ENCODE peak calls at places on chromosomes 12 and 14, in ten cellular contexts. L is fibroblast of pulmonary artery; Q is transverse colon; Y is HFF-Myc; K is CD8-positive, alpha-beta memory T cell; V is lung; N is prostate gland; U is cardiac fibroblast; B is GM23248; Z is foreskin fibroblast. W is an unnamed sample.
A peak's percentile ranks its signal among the peaks of the same experiment; 100 is the strongest.

GRCh38 chr12:11681211-11681610 is 31.7 kb downstream of the ETV6 start:
- DNase-seq in L (no peak), Q (no peak), Y (no peak), K (no peak), V (no peak), N (no peak), U (no peak), B (no peak), Z (no peak), W (no peak)

GRCh38 chr14:104967414-104968152 is 10.6 kb downstream of the AHNAK2 start:
- DNase-seq in L (peak; percentile 40), Q (no peak), Y (no peak), K (no peak), V (no peak), N (peak; percentile 62), U (peak; percentile 58), B (peak; percentile 66), Z (peak; percentile 70), W (no peak)

GRCh38 chr12:29957835-29958234 is 174.1 kb upstream of the TMTC1 start:
- DNase-seq in L (peak; percentile 11), Q (no peak), Y (no peak), K (no peak), V (no peak), N (no peak), U (no peak), B (peak; percentile 23), Z (peak; percentile 16), W (no peak)

GRCh38 chr12:65536876-65537661 is 258.6 kb downstream of the MSRB3 start:
- DNase-seq in L (peak; percentile 100), Q (peak; percentile 10), Y (peak; percentile 99), K (no peak), V (peak; percentile 52), N (peak; percentile 9), U (peak; percentile 99), B (peak; percentile 98), Z (peak; percentile 98), W (peak; percentile 100)

GRCh38 chr14:103730490-103731035 is 15.0 kb downstream of the ZFYVE21 start:
- DNase-seq in L (no peak), Q (no peak), Y (no peak), K (peak; percentile 41), V (no peak), N (peak; percentile 72), U (peak; percentile 30), B (no peak), Z (no peak), W (no peak)

GRCh38 chr14:45185110-45185814 is 49.5 kb downstream of the FANCM start:
- DNase-seq in L (no peak), Q (no peak), Y (no peak), K (no peak), V (no peak), N (no peak), U (no peak), B (peak; percentile 65), Z (peak; percentile 17), W (no peak)

GRCh38 chr14:38931969-38932652 is 170.9 kb downstream of the SEC23A start:
- DNase-seq in L (no peak), Q (no peak), Y (no peak), K (no peak), V (no peak), N (no peak), U (no peak), B (no peak), Z (no peak), W (no peak)

GRCh38 chr14:102775855-102776760 is 1.1 kb upstream of the TRAF3 start:
- DNase-seq in L (peak; percentile 81), Q (peak; percentile 70), Y (no peak), K (no peak), V (no peak), N (no peak), U (peak; percentile 79), B (peak; percentile 90), Z (peak; percentile 80), W (peak; percentile 76)

GRCh38 chr14:52266179-52266578 is 1.3 kb upstream of the PTGDR start:
- DNase-seq in L (peak; percentile 82), Q (no peak), Y (no peak), K (no peak), V (no peak), N (no peak), U (peak; percentile 92), B (peak; percentile 88), Z (peak; percentile 74), W (peak; percentile 80)

GRCh38 chr12:74449872-74450271 is 87.8 kb upstream of the ATXN7L3B start:
- DNase-seq in L (peak; percentile 16), Q (no peak), Y (no peak), K (no peak), V (no peak), N (no peak), U (no peak), B (no peak), Z (no peak), W (peak; percentile 3)

GRCh38 chr12:125092872-125093680 is 27.8 kb downstream of the AACS start:
- DNase-seq in L (peak; percentile 24), Q (peak; percentile 62), Y (peak; percentile 14), K (no peak), V (peak; percentile 38), N (no peak), U (peak; percentile 34), B (peak; percentile 78), Z (peak; percentile 73), W (peak; percentile 18)

GRCh38 chr12:56152132-56152755 is at the start of gene MYL6B:
- DNase-seq in L (peak; percentile 89), Q (peak; percentile 96), Y (peak; percentile 75), K (peak; percentile 94), V (peak; percentile 93), N (peak; percentile 93), U (peak; percentile 89), B (peak; percentile 98), Z (peak; percentile 98), W (peak; percentile 88)

GRCh38 chr12:88960213-88960878 is 380.1 kb upstream of the KITLG start:
- DNase-seq in L (peak; percentile 70), Q (no peak), Y (no peak), K (no peak), V (no peak), N (no peak), U (peak; percentile 59), B (peak; percentile 43), Z (peak; percentile 52), W (no peak)

GRCh38 chr14:68598621-68599447 is 194.0 kb downstream of the ZFP36L1 start:
- DNase-seq in L (peak; percentile 98), Q (peak; percentile 66), Y (no peak), K (no peak), V (peak; percentile 69), N (peak; percentile 68), U (peak; percentile 98), B (peak; percentile 79), Z (peak; percentile 90), W (peak; percentile 84)

GRCh38 chr12:90058721-90059120 is 350.1 kb upstream of the ATP2B1 start:
- DNase-seq in L (peak; percentile 91), Q (no peak), Y (peak; percentile 54), K (no peak), V (no peak), N (no peak), U (peak; percentile 86), B (peak; percentile 88), Z (peak; percentile 78), W (peak; percentile 65)

GRCh38 chr14:37215345-37215744 is 17.6 kb downstream of the MIPOL1 start:
- DNase-seq in L (no peak), Q (no peak), Y (no peak), K (no peak), V (no peak), N (no peak), U (no peak), B (no peak), Z (no peak), W (no peak)
- H3K4me3 ChIP-seq in L (no peak overlapping the region), Q (no peak overlapping the region), Y (no peak overlapping the region), K (no peak overlapping the region), V (no peak overlapping the region), N (no peak overlapping the region), U (no peak overlapping the region), B (no peak overlapping the region), Z (no peak overlapping the region), W (no peak overlapping the region)

DNA sequence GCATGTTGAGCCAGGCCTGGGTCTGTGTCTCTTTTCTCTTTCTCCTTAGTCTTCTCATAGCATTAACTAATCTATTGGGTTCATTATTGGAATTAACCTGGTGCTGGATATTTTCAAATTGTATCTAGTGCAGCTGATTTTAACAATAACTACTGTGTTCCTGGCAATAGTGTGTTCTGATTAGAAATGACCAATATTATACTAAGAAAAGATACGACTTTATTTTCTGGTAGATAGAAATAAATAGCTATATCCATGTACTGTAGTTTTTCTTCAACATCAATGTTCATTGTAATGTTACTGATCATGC is 3.0 kb downstream of the FOS start:
- DNase-seq in L (no peak), Q (no peak), Y (no peak), K (no peak), V (no peak), N (no peak), U (no peak), B (no peak), Z (no peak), W (no peak)
- H3K4me3 ChIP-seq in L (no peak overlapping the region), Q (peak overlapping the region; percentile 69), Y (no peak overlapping the region), K (no peak overlapping the region), V (no peak overlapping the region), N (no peak overlapping the region), U (no peak overlapping the region), B (peak overlapping the region; percentile 5), Z (no peak overlapping the region), W (no peak overlapping the region)

GRCh38 chr12:45730116-45730841 is 773 bp downstream of the ARID2 start:
- DNase-seq in L (peak; percentile 48), Q (peak; percentile 52), Y (no peak), K (peak; percentile 79), V (peak; percentile 35), N (peak; percentile 21), U (peak; percentile 46), B (peak; percentile 79), Z (peak; percentile 68), W (peak; percentile 42)

GRCh38 chr12:45730842-45731336 is 1.4 kb downstream of the ARID2 start:
- DNase-seq in L (peak; percentile 32), Q (no peak), Y (no peak), K (peak; percentile 58), V (no peak), N (no peak), U (peak; percentile 44), B (peak; percentile 52), Z (peak; percentile 41), W (peak; percentile 11)

GRCh38 chr12:45732250-45732649 is 2.7 kb downstream of the ARID2 start:
- DNase-seq in L (peak; percentile 16), Q (no peak), Y (no peak), K (no peak), V (no peak), N (no peak), U (peak; percentile 16), B (peak; percentile 16), Z (peak; percentile 11), W (no peak)

GRCh38 chr12:45731376-45731775 is 1.9 kb downstream of the ARID2 start:
- DNase-seq in L (no peak), Q (no peak), Y (no peak), K (no peak), V (no peak), N (no peak), U (no peak), B (no peak), Z (no peak), W (no peak)

GRCh38 chr12:45732936-45733335 is 3.4 kb downstream of the ARID2 start:
- DNase-seq in L (peak; percentile 16), Q (no peak), Y (no peak), K (no peak), V (no peak), N (no peak), U (peak; percentile 32), B (peak; percentile 34), Z (no peak), W (no peak)
- H3K4me3 ChIP-seq in L (no peak overlapping the region), Q (peak overlapping the region; percentile 95), Y (no peak overlapping the region), K (peak overlapping the region; percentile 18), V (no peak overlapping the region), N (peak overlapping the region; percentile 87), U (no peak overlapping the region), B (peak overlapping the region; percentile 95), Z (no peak overlapping the region), W (no peak overlapping the region)

GRCh38 chr12:386651-387050 is 2.5 kb downstream of the KDM5A start:
- DNase-seq in L (peak; percentile 56), Q (no peak), Y (no peak), K (no peak), V (no peak), N (no peak), U (peak; percentile 31), B (peak; percentile 64), Z (peak; percentile 13), W (peak; percentile 4)
- H3K4me3 ChIP-seq in L (peak overlapping the region; percentile 84), Q (peak overlapping the region; percentile 96), Y (peak overlapping the region; percentile 79), K (no peak overlapping the region), V (no peak overlapping the region), N (peak overlapping the region; percentile 78), U (no peak overlapping the region), B (peak overlapping the region; percentile 89), Z (peak overlapping the region; percentile 31), W (peak overlapping the region; percentile 88)

W was measured in brain microvascular endothelial cell.